ENCODE peak calls at places on chromosomes 4 and X, in eight cellular contexts. One of them, this sample, is unnamed.

GRCh38 chr4:110636231-110636676 is 13.4 kb upstream of the PITX2 start:
- DNase-seq in endodermal cell: no peak
- DNase-seq in heart left ventricle: no peak
- DNase-seq in AG04450: no peak
- DNase-seq in Peyer's patch: no peak
- DNase-seq in esophagus squamous epithelium: no peak
- DNase-seq in CD8-positive, alpha-beta memory T cell: no peak
- DNase-seq in heart right ventricle: no peak
- DNase-seq in this sample: no peak

GRCh38 chrX:15853586-15854079 is 980 bp downstream of the AP1S2 start:
- DNase-seq in endodermal cell: peak
- DNase-seq in heart left ventricle: no peak
- DNase-seq in AG04450: no peak
- DNase-seq in Peyer's patch: no peak
- DNase-seq in esophagus squamous epithelium: no peak
- DNase-seq in CD8-positive, alpha-beta memory T cell: no peak
- DNase-seq in heart right ventricle: no peak
- DNase-seq in this sample: no peak

GRCh38 chr4:4784379-4784778 is 75.1 kb upstream of the MSX1 start:
- DNase-seq in endodermal cell: peak
- DNase-seq in heart left ventricle: no peak
- DNase-seq in AG04450: no peak
- DNase-seq in Peyer's patch: no peak
- DNase-seq in esophagus squamous epithelium: no peak
- DNase-seq in CD8-positive, alpha-beta memory T cell: no peak
- DNase-seq in heart right ventricle: no peak
- DNase-seq in this sample: no peak

GRCh38 chr4:81786770-81787169 is 315.1 kb upstream of the RASGEF1B start:
- DNase-seq in endodermal cell: no peak
- DNase-seq in heart left ventricle: no peak
- DNase-seq in AG04450: no peak
- DNase-seq in Peyer's patch: no peak
- DNase-seq in esophagus squamous epithelium: no peak
- DNase-seq in CD8-positive, alpha-beta memory T cell: no peak
- DNase-seq in heart right ventricle: no peak
- DNase-seq in this sample: no peak

GRCh38 chr4:92184566-92184965 is 119.2 kb upstream of the GRID2 start:
- DNase-seq in endodermal cell: no peak
- DNase-seq in heart left ventricle: no peak
- DNase-seq in AG04450: no peak
- DNase-seq in Peyer's patch: no peak
- DNase-seq in esophagus squamous epithelium: no peak
- DNase-seq in CD8-positive, alpha-beta memory T cell: no peak
- DNase-seq in heart right ventricle: no peak
- DNase-seq in this sample: no peak

GRCh38 chrX:75623535-75623934 is 100.7 kb upstream of the ZDHHC15 start:
- DNase-seq in endodermal cell: peak
- DNase-seq in heart left ventricle: no peak
- DNase-seq in AG04450: no peak
- DNase-seq in Peyer's patch: no peak
- DNase-seq in esophagus squamous epithelium: no peak
- DNase-seq in CD8-positive, alpha-beta memory T cell: no peak
- DNase-seq in heart right ventricle: no peak
- DNase-seq in this sample: no peak

GRCh38 chrX:3549442-3549875 is 164.0 kb downstream of the PRKX start:
- DNase-seq in endodermal cell: peak
- DNase-seq in heart left ventricle: no peak
- DNase-seq in AG04450: no peak
- DNase-seq in Peyer's patch: no peak
- DNase-seq in esophagus squamous epithelium: no peak
- DNase-seq in CD8-positive, alpha-beta memory T cell: no peak
- DNase-seq in heart right ventricle: peak
- DNase-seq in this sample: peak

GRCh38 chr4:88999392-88999791 is 57.6 kb downstream of the FAM13A start:
- DNase-seq in endodermal cell: no peak
- DNase-seq in heart left ventricle: no peak
- DNase-seq in AG04450: no peak
- DNase-seq in Peyer's patch: no peak
- DNase-seq in esophagus squamous epithelium: no peak
- DNase-seq in CD8-positive, alpha-beta memory T cell: no peak
- DNase-seq in heart right ventricle: no peak
- DNase-seq in this sample: no peak

GRCh38 chrX:70436380-70436779 is 8.3 kb upstream of the DLG3 start:
- DNase-seq in endodermal cell: peak
- DNase-seq in heart left ventricle: no peak
- DNase-seq in AG04450: no peak
- DNase-seq in Peyer's patch: no peak
- DNase-seq in esophagus squamous epithelium: no peak
- DNase-seq in CD8-positive, alpha-beta memory T cell: no peak
- DNase-seq in heart right ventricle: no peak
- DNase-seq in this sample: no peak

GRCh38 chrX:3962511-3963350 is 249.3 kb upstream of the PRKX start:
- DNase-seq in endodermal cell: peak
- DNase-seq in heart left ventricle: no peak
- DNase-seq in AG04450: no peak
- DNase-seq in Peyer's patch: no peak
- DNase-seq in esophagus squamous epithelium: no peak
- DNase-seq in CD8-positive, alpha-beta memory T cell: no peak
- DNase-seq in heart right ventricle: no peak
- DNase-seq in this sample: no peak

GRCh38 chr4:14111730-14112171 is 484.2 kb upstream of the BOD1L1 start:
- DNase-seq in endodermal cell: no peak
- DNase-seq in heart left ventricle: no peak
- DNase-seq in AG04450: no peak
- DNase-seq in Peyer's patch: no peak
- DNase-seq in esophagus squamous epithelium: no peak
- DNase-seq in CD8-positive, alpha-beta memory T cell: no peak
- DNase-seq in heart right ventricle: no peak
- DNase-seq in this sample: no peak

GRCh38 chr4:25144870-25145481 is 15.3 kb downstream of the SEPSECS start:
- DNase-seq in endodermal cell: no peak
- DNase-seq in heart left ventricle: no peak
- DNase-seq in AG04450: no peak
- DNase-seq in Peyer's patch: no peak
- DNase-seq in esophagus squamous epithelium: no peak
- DNase-seq in CD8-positive, alpha-beta memory T cell: no peak
- DNase-seq in heart right ventricle: no peak
- DNase-seq in this sample: no peak

GRCh38 chr4:14862881-14863280 is 139.4 kb upstream of the CPEB2 start:
- DNase-seq in endodermal cell: no peak
- DNase-seq in heart left ventricle: peak
- DNase-seq in AG04450: no peak
- DNase-seq in Peyer's patch: no peak
- DNase-seq in esophagus squamous epithelium: no peak
- DNase-seq in CD8-positive, alpha-beta memory T cell: no peak
- DNase-seq in heart right ventricle: peak
- DNase-seq in this sample: peak

GRCh38 chr4:154009795-154010194 is 220.9 kb upstream of the SFRP2 start:
- DNase-seq in endodermal cell: no peak
- DNase-seq in heart left ventricle: no peak
- DNase-seq in AG04450: no peak
- DNase-seq in Peyer's patch: no peak
- DNase-seq in esophagus squamous epithelium: no peak
- DNase-seq in CD8-positive, alpha-beta memory T cell: no peak
- DNase-seq in heart right ventricle: no peak
- DNase-seq in this sample: no peak

GRCh38 chr4:140222175-140222574 is 68.2 kb upstream of the MAML3 start:
- DNase-seq in endodermal cell: no peak
- DNase-seq in heart left ventricle: no peak
- DNase-seq in AG04450: no peak
- DNase-seq in Peyer's patch: no peak
- DNase-seq in esophagus squamous epithelium: no peak
- DNase-seq in CD8-positive, alpha-beta memory T cell: no peak
- DNase-seq in heart right ventricle: no peak
- DNase-seq in this sample: no peak

GRCh38 chrX:154719132-154719675 is 31.7 kb downstream of the GAB3 start:
- DNase-seq in endodermal cell: no peak
- DNase-seq in heart left ventricle: no peak
- DNase-seq in AG04450: no peak
- DNase-seq in Peyer's patch: no peak
- DNase-seq in esophagus squamous epithelium: no peak
- DNase-seq in CD8-positive, alpha-beta memory T cell: peak
- DNase-seq in heart right ventricle: no peak
- DNase-seq in this sample: no peak

GRCh38 chrX:8868906-8869305 is 67.7 kb upstream of the FAM9A start:
- DNase-seq in endodermal cell: no peak
- DNase-seq in heart left ventricle: no peak
- DNase-seq in AG04450: no peak
- DNase-seq in Peyer's patch: no peak
- DNase-seq in esophagus squamous epithelium: no peak
- DNase-seq in CD8-positive, alpha-beta memory T cell: no peak
- DNase-seq in heart right ventricle: no peak
- DNase-seq in this sample: no peak

GRCh38 chr4:46258436-46258835 is 131.5 kb downstream of the GABRA2 start:
- DNase-seq in endodermal cell: no peak
- DNase-seq in heart left ventricle: no peak
- DNase-seq in AG04450: no peak
- DNase-seq in Peyer's patch: no peak
- DNase-seq in esophagus squamous epithelium: no peak
- DNase-seq in CD8-positive, alpha-beta memory T cell: no peak
- DNase-seq in heart right ventricle: no peak
- DNase-seq in this sample: no peak

GRCh38 chr4:3371038-3371437 is 70.7 kb upstream of the HGFAC start:
- DNase-seq in endodermal cell: peak
- DNase-seq in heart left ventricle: no peak
- DNase-seq in AG04450: no peak
- DNase-seq in Peyer's patch: no peak
- DNase-seq in esophagus squamous epithelium: no peak
- DNase-seq in CD8-positive, alpha-beta memory T cell: no peak
- DNase-seq in heart right ventricle: no peak
- DNase-seq in this sample: no peak

GRCh38 chrX:43003939-43004338 is 226.0 kb upstream of the PPP1R2C start:
- DNase-seq in endodermal cell: no peak
- DNase-seq in heart left ventricle: no peak
- DNase-seq in AG04450: no peak
- DNase-seq in Peyer's patch: no peak
- DNase-seq in esophagus squamous epithelium: no peak
- DNase-seq in CD8-positive, alpha-beta memory T cell: no peak
- DNase-seq in heart right ventricle: no peak
- DNase-seq in this sample: no peak

GRCh38 chr4:1413687-1414479 is 7.6 kb upstream of the NKX1-1 start:
- DNase-seq in endodermal cell: peak
- DNase-seq in heart left ventricle: peak
- DNase-seq in AG04450: no peak
- DNase-seq in Peyer's patch: peak
- DNase-seq in esophagus squamous epithelium: no peak
- DNase-seq in CD8-positive, alpha-beta memory T cell: no peak
- DNase-seq in heart right ventricle: no peak
- DNase-seq in this sample: no peak

GRCh38 chrX:76420237-76420636 is 7.3 kb upstream of the MAGEE1 start:
- DNase-seq in endodermal cell: no peak
- DNase-seq in heart left ventricle: no peak
- DNase-seq in AG04450: no peak
- DNase-seq in Peyer's patch: no peak
- DNase-seq in esophagus squamous epithelium: no peak
- DNase-seq in CD8-positive, alpha-beta memory T cell: no peak
- DNase-seq in heart right ventricle: no peak
- DNase-seq in this sample: no peak

GRCh38 chr4:144734522-144734921 is 88.6 kb downstream of the HHIP start:
- DNase-seq in endodermal cell: peak
- DNase-seq in heart left ventricle: no peak
- DNase-seq in AG04450: peak
- DNase-seq in Peyer's patch: no peak
- DNase-seq in esophagus squamous epithelium: no peak
- DNase-seq in CD8-positive, alpha-beta memory T cell: no peak
- DNase-seq in heart right ventricle: no peak
- DNase-seq in this sample: no peak

GRCh38 chrX:16512401-16512776 is 137.6 kb upstream of the S100G start:
- DNase-seq in endodermal cell: peak
- DNase-seq in heart left ventricle: no peak
- DNase-seq in AG04450: no peak
- DNase-seq in Peyer's patch: no peak
- DNase-seq in esophagus squamous epithelium: no peak
- DNase-seq in CD8-positive, alpha-beta memory T cell: no peak
- DNase-seq in heart right ventricle: no peak
- DNase-seq in this sample: no peak

GRCh38 chr4:1201851-1202525 is 29.6 kb upstream of the SPON2 start:
- DNase-seq in endodermal cell: peak
- DNase-seq in heart left ventricle: peak
- DNase-seq in AG04450: peak
- DNase-seq in Peyer's patch: peak
- DNase-seq in esophagus squamous epithelium: peak
- DNase-seq in CD8-positive, alpha-beta memory T cell: peak
- DNase-seq in heart right ventricle: peak
- DNase-seq in this sample: peak

GRCh38 chr4:40547446-40548132 is 82.1 kb downstream of the RBM47 start:
- DNase-seq in endodermal cell: no peak
- DNase-seq in heart left ventricle: no peak
- DNase-seq in AG04450: no peak
- DNase-seq in Peyer's patch: no peak
- DNase-seq in esophagus squamous epithelium: no peak
- DNase-seq in CD8-positive, alpha-beta memory T cell: no peak
- DNase-seq in heart right ventricle: no peak
- DNase-seq in this sample: no peak

GRCh38 chr4:137794779-137795178 is 262.5 kb upstream of the PCDH18 start:
- DNase-seq in endodermal cell: no peak
- DNase-seq in heart left ventricle: no peak
- DNase-seq in AG04450: no peak
- DNase-seq in Peyer's patch: no peak
- DNase-seq in esophagus squamous epithelium: no peak
- DNase-seq in CD8-positive, alpha-beta memory T cell: no peak
- DNase-seq in heart right ventricle: no peak
- DNase-seq in this sample: no peak

GRCh38 chr4:173171098-173171497 is 2.5 kb downstream of the GALNT7 start:
- DNase-seq in endodermal cell: no peak
- DNase-seq in heart left ventricle: no peak
- DNase-seq in AG04450: no peak
- DNase-seq in Peyer's patch: no peak
- DNase-seq in esophagus squamous epithelium: no peak
- DNase-seq in CD8-positive, alpha-beta memory T cell: no peak
- DNase-seq in heart right ventricle: no peak
- DNase-seq in this sample: no peak
- H3K27ac ChIP-seq in endodermal cell: no peak
- H3K27ac ChIP-seq in heart left ventricle: no peak
- H3K27ac ChIP-seq in AG04450: no peak
- H3K27ac ChIP-seq in Peyer's patch: no peak
- H3K27ac ChIP-seq in esophagus squamous epithelium: no peak
- H3K27ac ChIP-seq in CD8-positive, alpha-beta memory T cell: no peak
- H3K27ac ChIP-seq in heart right ventricle: no peak
- H3K27ac ChIP-seq in this sample: no peak

GRCh38 chr4:20195071-20195885 is 56.4 kb upstream of the SLIT2 start:
- DNase-seq in endodermal cell: no peak
- DNase-seq in heart left ventricle: no peak
- DNase-seq in AG04450: no peak
- DNase-seq in Peyer's patch: no peak
- DNase-seq in esophagus squamous epithelium: no peak
- DNase-seq in CD8-positive, alpha-beta memory T cell: no peak
- DNase-seq in heart right ventricle: no peak
- DNase-seq in this sample: no peak
- H3K27ac ChIP-seq in endodermal cell: no peak
- H3K27ac ChIP-seq in heart left ventricle: peak
- H3K27ac ChIP-seq in AG04450: peak
- H3K27ac ChIP-seq in Peyer's patch: no peak
- H3K27ac ChIP-seq in esophagus squamous epithelium: no peak
- H3K27ac ChIP-seq in CD8-positive, alpha-beta memory T cell: no peak
- H3K27ac ChIP-seq in heart right ventricle: peak
- H3K27ac ChIP-seq in this sample: no peak

GRCh38 chrX:127578395-127578794 is 473.8 kb downstream of the ACTRT1 start:
- DNase-seq in endodermal cell: no peak
- DNase-seq in heart left ventricle: no peak
- DNase-seq in AG04450: no peak
- DNase-seq in Peyer's patch: no peak
- DNase-seq in esophagus squamous epithelium: no peak
- DNase-seq in CD8-positive, alpha-beta memory T cell: no peak
- DNase-seq in heart right ventricle: peak
- DNase-seq in this sample: no peak
- H3K27ac ChIP-seq in endodermal cell: no peak
- H3K27ac ChIP-seq in heart left ventricle: no peak
- H3K27ac ChIP-seq in AG04450: no peak
- H3K27ac ChIP-seq in Peyer's patch: no peak
- H3K27ac ChIP-seq in esophagus squamous epithelium: no peak
- H3K27ac ChIP-seq in CD8-positive, alpha-beta memory T cell: no peak
- H3K27ac ChIP-seq in heart right ventricle: no peak
- H3K27ac ChIP-seq in this sample: no peak

GRCh38 chr4:94559351-94559806 is 107.6 kb downstream of the PDLIM5 start:
- DNase-seq in endodermal cell: no peak
- DNase-seq in heart left ventricle: no peak
- DNase-seq in AG04450: no peak
- DNase-seq in Peyer's patch: no peak
- DNase-seq in esophagus squamous epithelium: no peak
- DNase-seq in CD8-positive, alpha-beta memory T cell: no peak
- DNase-seq in heart right ventricle: no peak
- DNase-seq in this sample: no peak
- H3K27ac ChIP-seq in endodermal cell: no peak
- H3K27ac ChIP-seq in heart left ventricle: peak
- H3K27ac ChIP-seq in AG04450: no peak
- H3K27ac ChIP-seq in Peyer's patch: no peak
- H3K27ac ChIP-seq in esophagus squamous epithelium: peak
- H3K27ac ChIP-seq in CD8-positive, alpha-beta memory T cell: no peak
- H3K27ac ChIP-seq in heart right ventricle: peak
- H3K27ac ChIP-seq in this sample: no peak

This sample was measured in pancreas.